ENCODE peak calls at places on chromosomes 6 and 20, in six cellular contexts. L is suprapubic skin, U is right cardiac atrium, B is fibroblast of lung, F is hepatocyte, A is lower lobe of right lung. P is an unnamed sample. For H3K4me1, the result is how much of the 10 kb centered on the place peaks cover.

GRCh38 chr20:49579874-49580817 is 12.2 kb upstream of the PTGIS start:
- DNase-seq in U (peak), F (peak), B (peak), L (peak), A (no peak), P (no peak)

GRCh38 chr6:107402533-107402932 is 56.8 kb downstream of the PDSS2 start:
- DNase-seq in F (no peak), U (no peak), L (no peak), A (no peak), B (no peak), P (no peak)

GRCh38 chr20:10877345-10877744 is 203.5 kb upstream of the JAG1 start:
- DNase-seq in F (no peak), B (peak), L (peak), A (no peak), U (peak), P (peak)

GRCh38 chr6:50791900-50792508 is 26.7 kb upstream of the TFAP2B start:
- DNase-seq in A (no peak), U (no peak), B (peak), L (no peak), F (peak), P (no peak)

GRCh38 chr20:3218307-3218988 is 9.2 kb downstream of the ITPA start:
- DNase-seq in L (peak), F (peak), B (peak), U (peak), A (peak), P (no peak)

GRCh38 chr6:87237804-87238203 is 82.4 kb downstream of the ZNF292 start:
- DNase-seq in F (no peak), A (no peak), L (no peak), U (no peak), B (peak), P (no peak)

GRCh38 chr6:30800876-30801275 is 56.5 kb upstream of the IER3 start:
- DNase-seq in A (no peak), F (no peak), B (no peak), L (no peak), U (no peak), P (no peak)

GRCh38 chr20:25058051-25058796 is at the start of gene ACSS1:
- DNase-seq in B (peak), L (peak), A (peak), F (peak), U (peak), P (peak)

GRCh38 chr6:137834508-137834907 is 32.6 kb upstream of the TNFAIP3 start:
- DNase-seq in A (no peak), F (no peak), U (no peak), B (no peak), L (no peak), P (no peak)

GRCh38 chr6:21996425-21997207 is 300.2 kb downstream of the PRL start:
- DNase-seq in U (no peak), A (no peak), L (no peak), B (no peak), F (no peak), P (no peak)

GRCh38 chr6:53065266-53066058 is at the start of gene FBXO9:
- DNase-seq in U (peak), F (peak), B (peak), A (peak), L (peak), P (peak)

GRCh38 chr20:62143976-62144825 is 632 bp downstream of the SS18L1 start:
- DNase-seq in U (peak), A (peak), B (peak), F (peak), L (no peak), P (no peak)

GRCh38 chr20:62804632-62805364 is at the start of gene OGFR:
- DNase-seq in A (peak), F (peak), B (peak), L (no peak), U (peak), P (no peak)

GRCh38 chr6:107976267-107976783 is 18.3 kb upstream of the SEC63 start:
- DNase-seq in L (no peak), A (no peak), U (no peak), B (no peak), F (no peak), P (no peak)

GRCh38 chr6:4997862-4998261 is 6.0 kb downstream of the RPP40 start:
- DNase-seq in B (no peak), F (no peak), A (no peak), U (no peak), L (no peak), P (no peak)

GRCh38 chr6:169289671-169290408 is 36.2 kb upstream of the THBS2 start:
- DNase-seq in U (peak), L (no peak), B (peak), F (no peak), A (no peak), P (no peak)

GRCh38 chr20:577167-577791 is 32.8 kb downstream of the TCF15 start:
- DNase-seq in L (no peak), B (no peak), F (no peak), U (no peak), A (no peak), P (no peak)

GRCh38 chr6:5782783-5783567 is 223.8 kb downstream of the NRN1 start:
- DNase-seq in L (no peak), B (peak), U (peak), A (no peak), F (no peak), P (no peak)

GRCh38 chr6:9851006-9851405 is 563.9 kb downstream of the TFAP2A start:
- DNase-seq in U (no peak), A (no peak), B (no peak), F (no peak), L (no peak), P (no peak)

GRCh38 chr20:5191829-5192569 is 65.2 kb downstream of the CDS2 start:
- DNase-seq in B (peak), U (no peak), L (no peak), F (peak), A (no peak), P (no peak)

GRCh38 chr6:79841577-79842381 is 105.6 kb downstream of the ELOVL4 start:
- DNase-seq in B (no peak), U (no peak), L (no peak), F (no peak), A (no peak), P (no peak)

GRCh38 chr6:137863126-137863996 is 3.7 kb upstream of the TNFAIP3 start:
- DNase-seq in A (no peak), B (peak), U (no peak), F (no peak), L (no peak), P (no peak)

GRCh38 chr20:48846516-48847492 is 19.0 kb upstream of the PREX1 start:
- DNase-seq in U (no peak), B (no peak), L (no peak), F (no peak), A (no peak), P (no peak)

GRCh38 chr20:51388227-51388626 is 154.3 kb downstream of the NFATC2 start:
- DNase-seq in F (no peak), L (no peak), A (no peak), B (no peak), U (no peak), P (no peak)

GRCh38 chr6:134169881-134170486 is 117.6 kb upstream of the SLC2A12 start:
- DNase-seq in F (no peak), L (no peak), U (no peak), B (peak), A (no peak), P (no peak)

GRCh38 chr6:20448828-20449227 is 47.1 kb downstream of the E2F3 start:
- DNase-seq in B (no peak), L (no peak), U (no peak), F (peak), A (no peak), P (no peak)

GRCh38 chr6:167500961-167501360 is 176.1 kb downstream of the TTLL2 start:
- DNase-seq in U (no peak), L (no peak), F (no peak), A (no peak), B (no peak), P (no peak)

GRCh38 chr6:82363368-82364086 is at the start of gene TPBG:
- DNase-seq in U (peak), L (peak), A (peak), B (peak), F (peak), P (no peak)

GRCh38 chr20:13349240-13349604 is 128.1 kb downstream of the ISM1 start:
- DNase-seq in U (no peak), A (no peak), L (no peak), F (no peak), B (peak), P (no peak)

GRCh38 chr6:136873733-136874132 is 48.4 kb upstream of the SLC35D3 start:
- DNase-seq in F (peak), A (no peak), U (no peak), B (peak), L (no peak), P (no peak)

GRCh38 chr20:19003759-19004336 is 190.3 kb downstream of the SCP2D1 start:
- DNase-seq in F (no peak), U (no peak), A (no peak), L (no peak), B (no peak), P (no peak)

GRCh38 chr6:162750776-162751175 is 23.0 kb downstream of the PACRG start:
- DNase-seq in U (no peak), F (peak), B (peak), L (no peak), A (no peak), P (no peak)

GRCh38 chr20:10961651-10962288 is 288.0 kb upstream of the JAG1 start:
- DNase-seq in A (no peak), F (no peak), B (peak), U (no peak), L (no peak), P (no peak)

GRCh38 chr6:18226451-18226850 is 37.9 kb downstream of the DEK start:
- DNase-seq in L (no peak), U (no peak), A (no peak), B (no peak), F (no peak), P (no peak)

GRCh38 chr6:107741191-107741680 is 82.9 kb downstream of the SCML4 start:
- DNase-seq in L (no peak), B (no peak), A (no peak), F (no peak), U (no peak), P (no peak)

GRCh38 chr20:14773486-14773885 is 436.1 kb upstream of the FLRT3 start:
- DNase-seq in L (no peak), B (no peak), U (no peak), A (no peak), F (no peak), P (no peak)

GRCh38 chr20:6623989-6624388 is 143.5 kb upstream of the BMP2 start:
- DNase-seq in F (peak), A (no peak), B (no peak), U (no peak), L (no peak), P (no peak)

GRCh38 chr6:13453771-13454251 is 33.6 kb downstream of the GFOD1 start:
- DNase-seq in F (no peak), A (no peak), B (peak), U (no peak), L (no peak), P (peak)
- H3K4me1 ChIP-seq in F (under half), A (half or more), B (under half), U (half or more), L (under half), P (under half)

GRCh38 chr6:32935551-32936246 is 5.1 kb downstream of the HLA-DMB start:
- DNase-seq in F (no peak), U (no peak), L (no peak), A (no peak), B (no peak), P (no peak)

GRCh38 chr6:32936247-32937152 is 4.3 kb downstream of the HLA-DMB start:
- DNase-seq in L (no peak), U (no peak), B (no peak), F (no peak), A (no peak), P (no peak)

GRCh38 chr6:32933661-32934085 is 7.2 kb downstream of the HLA-DMB start:
- DNase-seq in A (peak), U (peak), F (peak), B (peak), L (peak), P (peak)

GRCh38 chr6:32932132-32932868 is 8.5 kb downstream of the HLA-DMB start:
- DNase-seq in B (peak), U (no peak), F (no peak), L (no peak), A (no peak), P (no peak)

GRCh38 chr6:32931211-32931610 is 9.6 kb downstream of the HLA-DMB start:
- DNase-seq in L (no peak), U (no peak), A (no peak), F (no peak), B (no peak), P (no peak)
- H3K4me1 ChIP-seq in L (under half), U (under half), A (under half), F (under half), B (under half), P (under half)

DNA sequence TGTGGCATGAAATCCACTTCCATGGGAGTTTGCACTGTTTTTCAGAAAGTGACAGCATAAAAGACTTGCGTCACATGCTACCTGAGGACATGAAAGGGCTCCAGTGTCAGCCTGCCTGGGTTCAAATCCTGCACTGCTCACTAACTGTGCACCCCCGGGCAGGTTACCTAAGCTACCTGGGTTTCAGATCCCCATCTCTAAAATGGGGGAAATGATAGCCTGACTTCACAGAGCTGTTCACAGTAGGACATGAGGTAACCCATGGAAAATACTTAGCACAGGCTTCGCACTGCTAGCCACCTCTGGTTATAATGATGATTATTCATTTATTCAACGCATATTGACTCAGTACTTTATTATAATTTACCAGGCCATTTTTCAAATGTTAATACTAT is 23.1 kb downstream of the TBC1D7 start:
- DNase-seq in A (no peak), L (no peak), F (no peak), B (no peak), U (no peak), P (no peak)
- H3K4me1 ChIP-seq in A (under half), L (under half), F (under half), B (under half), U (under half), P (under half)

GRCh38 chr6:166418691-166419143 is 36.0 kb upstream of the MPC1 start:
- DNase-seq in A (no peak), U (no peak), F (no peak), L (no peak), B (no peak), P (no peak)
- H3K4me1 ChIP-seq in A (under half), U (under half), F (under half), L (under half), B (under half), P (under half)

DNA sequence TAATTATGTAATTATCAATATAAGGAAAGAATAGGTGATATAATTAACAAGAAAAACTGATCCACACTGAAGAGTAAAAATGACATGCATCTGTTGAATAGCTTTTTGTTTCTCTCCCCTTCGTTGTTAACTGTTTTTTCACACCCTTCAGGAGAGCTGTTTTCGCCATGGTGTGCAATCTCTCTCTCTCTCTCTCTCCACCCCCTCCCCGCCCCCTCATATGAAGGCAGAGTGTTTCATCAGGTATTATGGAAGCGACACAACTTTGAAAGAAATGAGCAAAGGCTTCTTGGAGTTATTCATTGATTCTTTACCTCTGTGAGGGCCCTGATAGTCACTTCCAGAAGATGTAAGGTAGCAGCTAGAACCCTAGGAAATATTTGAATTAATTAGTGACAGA is 154.2 kb upstream of the INSM1 start:
- DNase-seq in A (no peak), B (no peak), F (no peak), L (no peak), U (no peak), P (no peak)
- H3K4me1 ChIP-seq in A (under half), B (under half), F (under half), L (under half), U (under half), P (under half)

GRCh38 chr20:38173237-38174156 is 8.4 kb upstream of the TGM2 start:
- DNase-seq in A (no peak), L (no peak), B (peak), F (peak), U (peak), P (peak)

GRCh38 chr20:38170219-38170902 is 5.3 kb upstream of the TGM2 start:
- DNase-seq in B (peak), F (no peak), L (no peak), A (no peak), U (no peak), P (no peak)

GRCh38 chr20:38171301-38172010 is 6.4 kb upstream of the TGM2 start:
- DNase-seq in L (no peak), U (peak), B (no peak), F (no peak), A (no peak), P (no peak)

GRCh38 chr20:38170914-38171300 is 5.8 kb upstream of the TGM2 start:
- DNase-seq in L (no peak), F (no peak), U (peak), B (no peak), A (no peak), P (peak)

DNA sequence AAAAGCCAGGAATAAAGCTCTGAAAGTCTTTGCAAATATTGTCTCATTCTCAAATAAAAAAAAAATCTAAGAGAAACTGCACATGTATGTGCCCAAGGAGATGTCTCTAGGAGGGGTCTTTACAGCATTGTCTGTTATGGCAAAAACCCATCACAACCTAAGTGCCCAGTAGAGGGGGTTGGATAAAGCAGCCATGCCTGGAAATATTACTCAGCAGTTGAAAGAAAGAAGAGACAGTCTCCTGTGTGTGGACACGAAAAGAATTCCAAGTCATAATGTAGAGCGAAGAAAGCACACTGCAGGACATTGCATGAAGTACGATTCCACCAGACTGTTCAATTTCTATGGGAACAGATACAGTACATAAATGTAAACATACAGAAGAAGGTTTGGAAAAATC is 7.3 kb upstream of the TGM2 start:
- DNase-seq in F (no peak), U (no peak), L (no peak), A (no peak), B (no peak), P (no peak)
- H3K4me1 ChIP-seq in F (under half), U (under half), L (under half), A (under half), B (under half), P (under half)

DNA sequence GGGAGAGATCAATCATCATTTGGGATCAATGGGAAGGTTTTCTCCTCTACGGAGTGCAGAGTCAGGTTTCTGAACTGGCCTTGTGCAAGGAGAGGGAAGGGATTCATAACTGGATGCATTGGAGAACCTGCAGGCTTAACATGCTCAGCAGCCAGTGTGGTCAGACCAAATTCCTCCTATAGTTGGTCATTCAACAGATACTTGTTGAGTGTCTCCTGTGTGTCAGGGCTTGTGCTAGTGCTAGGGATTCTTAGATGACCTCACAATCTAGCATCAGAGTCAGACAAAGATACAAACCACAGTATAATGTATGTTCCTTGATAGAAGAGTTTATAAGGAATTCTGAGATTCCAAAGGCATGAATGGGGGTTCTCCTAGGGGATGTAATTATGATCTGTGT is 23.9 kb downstream of the RALY start:
- DNase-seq in A (no peak), B (peak), U (no peak), F (no peak), L (no peak), P (no peak)
- H3K4me1 ChIP-seq in A (half or more), B (under half), U (under half), F (under half), L (under half), P (under half)

GRCh38 chr6:13299909-13300308 is 28.4 kb downstream of the TBC1D7 start:
- DNase-seq in U (no peak), L (no peak), B (no peak), F (no peak), A (no peak), P (no peak)

GRCh38 chr6:13300649-13301590 is 27.4 kb downstream of the TBC1D7 start:
- DNase-seq in A (no peak), F (no peak), U (no peak), L (no peak), B (no peak), P (no peak)

GRCh38 chr6:13297391-13297790 is 30.9 kb downstream of the TBC1D7 start:
- DNase-seq in U (no peak), L (no peak), B (no peak), A (no peak), F (no peak), P (no peak)

GRCh38 chr6:13296536-13296997 is 31.8 kb downstream of the TBC1D7 start:
- DNase-seq in B (no peak), A (no peak), L (no peak), U (no peak), F (no peak), P (no peak)

GRCh38 chr6:13299403-13299821 is 28.9 kb downstream of the TBC1D7 start:
- DNase-seq in F (no peak), A (no peak), L (no peak), B (no peak), U (peak), P (no peak)
- H3K4me1 ChIP-seq in F (under half), A (under half), L (under half), B (under half), U (under half), P (under half)